ENCODE peak calls at places on chromosomes 11 and 22, in six cellular contexts. One of them, this sample, is unnamed.

GRCh38 chr11:130389315-130389935 is 39.0 kb downstream of the ADAMTS8 start:
- DNase-seq in A549: no peak
- DNase-seq in HepG2: no peak
- DNase-seq in H1: no peak
- DNase-seq in K562: no peak
- DNase-seq in endothelial cell of umbilical vein: no peak
- DNase-seq in this sample: no peak

GRCh38 chr11:15889972-15890371 is 466.4 kb downstream of the SOX6 start:
- DNase-seq in H1: no peak
- DNase-seq in A549: no peak
- DNase-seq in K562: no peak
- DNase-seq in HepG2: no peak
- DNase-seq in endothelial cell of umbilical vein: no peak
- DNase-seq in this sample: no peak

GRCh38 chr22:40597541-40598453 is 38.7 kb downstream of the MRTFA start:
- DNase-seq in K562: no peak
- DNase-seq in HepG2: no peak
- DNase-seq in A549: no peak
- DNase-seq in H1: no peak
- DNase-seq in endothelial cell of umbilical vein: no peak
- DNase-seq in this sample: no peak

GRCh38 chr11:28799316-28799715 is 691.1 kb downstream of the METTL15 start:
- DNase-seq in HepG2: no peak
- DNase-seq in K562: no peak
- DNase-seq in H1: no peak
- DNase-seq in A549: no peak
- DNase-seq in endothelial cell of umbilical vein: peak
- DNase-seq in this sample: no peak

GRCh38 chr11:113339909-113340569 is 25.7 kb downstream of the TTC12 start:
- DNase-seq in H1: no peak
- DNase-seq in K562: no peak
- DNase-seq in HepG2: no peak
- DNase-seq in A549: no peak
- DNase-seq in endothelial cell of umbilical vein: no peak
- DNase-seq in this sample: no peak

GRCh38 chr11:104127828-104128227 is 36.1 kb downstream of the PDGFD start:
- DNase-seq in endothelial cell of umbilical vein: no peak
- DNase-seq in A549: no peak
- DNase-seq in H1: no peak
- DNase-seq in HepG2: no peak
- DNase-seq in K562: no peak
- DNase-seq in this sample: no peak

GRCh38 chr11:60942970-60943565 is 8.9 kb downstream of the SLC15A3 start:
- DNase-seq in A549: no peak
- DNase-seq in HepG2: no peak
- DNase-seq in K562: no peak
- DNase-seq in H1: no peak
- DNase-seq in endothelial cell of umbilical vein: no peak
- DNase-seq in this sample: no peak

GRCh38 chr22:31891366-31892079 is 52.8 kb upstream of the YWHAH start:
- DNase-seq in A549: no peak
- DNase-seq in K562: peak
- DNase-seq in HepG2: no peak
- DNase-seq in endothelial cell of umbilical vein: no peak
- DNase-seq in H1: no peak
- DNase-seq in this sample: no peak

GRCh38 chr11:31995525-31996123 is 95.2 kb upstream of the RCN1 start:
- DNase-seq in K562: no peak
- DNase-seq in endothelial cell of umbilical vein: peak
- DNase-seq in H1: no peak
- DNase-seq in A549: no peak
- DNase-seq in HepG2: no peak
- DNase-seq in this sample: no peak

GRCh38 chr22:48353116-48353947 is 1474.3 kb downstream of the BRD1 start:
- DNase-seq in H1: no peak
- DNase-seq in endothelial cell of umbilical vein: no peak
- DNase-seq in HepG2: no peak
- DNase-seq in K562: no peak
- DNase-seq in A549: peak
- DNase-seq in this sample: no peak

GRCh38 chr22:21000987-21001600 is 824 bp downstream of the THAP7 start:
- DNase-seq in endothelial cell of umbilical vein: peak
- DNase-seq in H1: no peak
- DNase-seq in K562: peak
- DNase-seq in HepG2: no peak
- DNase-seq in A549: no peak
- DNase-seq in this sample: no peak

GRCh38 chr11:49303080-49303479 is 94.7 kb upstream of the FOLH1 start:
- DNase-seq in endothelial cell of umbilical vein: no peak
- DNase-seq in A549: no peak
- DNase-seq in H1: no peak
- DNase-seq in K562: no peak
- DNase-seq in HepG2: no peak
- DNase-seq in this sample: no peak

GRCh38 chr22:45226681-45227186 is 14.0 kb downstream of the KIAA0930 start:
- DNase-seq in A549: no peak
- DNase-seq in K562: no peak
- DNase-seq in H1: no peak
- DNase-seq in HepG2: no peak
- DNase-seq in endothelial cell of umbilical vein: no peak
- DNase-seq in this sample: no peak

GRCh38 chr11:124179311-124179710 is 3.8 kb upstream of the OR10D3 start:
- DNase-seq in K562: no peak
- DNase-seq in endothelial cell of umbilical vein: no peak
- DNase-seq in HepG2: no peak
- DNase-seq in A549: no peak
- DNase-seq in H1: no peak
- DNase-seq in this sample: no peak

GRCh38 chr11:10414659-10415058 is 40.4 kb upstream of the AMPD3 start:
- DNase-seq in A549: no peak
- DNase-seq in endothelial cell of umbilical vein: peak
- DNase-seq in H1: no peak
- DNase-seq in K562: peak
- DNase-seq in HepG2: no peak
- DNase-seq in this sample: no peak

GRCh38 chr11:126459691-126460404 is 104.4 kb downstream of the ST3GAL4 start:
- DNase-seq in endothelial cell of umbilical vein: no peak
- DNase-seq in A549: no peak
- DNase-seq in HepG2: no peak
- DNase-seq in H1: no peak
- DNase-seq in K562: no peak
- DNase-seq in this sample: no peak

GRCh38 chr11:16169541-16169940 is 186.8 kb downstream of the SOX6 start:
- DNase-seq in endothelial cell of umbilical vein: no peak
- DNase-seq in HepG2: no peak
- DNase-seq in A549: no peak
- DNase-seq in K562: no peak
- DNase-seq in H1: no peak
- DNase-seq in this sample: no peak

GRCh38 chr11:29432719-29433325 is 584.0 kb downstream of the KCNA4 start:
- DNase-seq in endothelial cell of umbilical vein: peak
- DNase-seq in H1: no peak
- DNase-seq in HepG2: peak
- DNase-seq in A549: peak
- DNase-seq in K562: peak
- DNase-seq in this sample: no peak

GRCh38 chr22:31616315-31616980 is 45.6 kb downstream of the PISD start:
- DNase-seq in A549: no peak
- DNase-seq in HepG2: peak
- DNase-seq in endothelial cell of umbilical vein: no peak
- DNase-seq in K562: no peak
- DNase-seq in H1: no peak
- DNase-seq in this sample: no peak

GRCh38 chr11:80155412-80156017 is 714.7 kb upstream of the TENM4 start:
- DNase-seq in H1: no peak
- DNase-seq in A549: peak
- DNase-seq in K562: peak
- DNase-seq in HepG2: peak
- DNase-seq in endothelial cell of umbilical vein: peak
- DNase-seq in this sample: no peak

GRCh38 chr11:29336727-29337212 is 680.1 kb downstream of the KCNA4 start:
- DNase-seq in endothelial cell of umbilical vein: no peak
- DNase-seq in HepG2: no peak
- DNase-seq in K562: no peak
- DNase-seq in H1: no peak
- DNase-seq in A549: no peak
- DNase-seq in this sample: no peak

GRCh38 chr11:45621541-45621940 is 43.9 kb downstream of the CHST1 start:
- DNase-seq in H1: no peak
- DNase-seq in endothelial cell of umbilical vein: no peak
- DNase-seq in HepG2: no peak
- DNase-seq in A549: no peak
- DNase-seq in K562: no peak
- DNase-seq in this sample: no peak

GRCh38 chr11:33582636-33583325 is 117.8 kb downstream of the C11orf91 start:
- DNase-seq in K562: no peak
- DNase-seq in endothelial cell of umbilical vein: no peak
- DNase-seq in HepG2: no peak
- DNase-seq in H1: no peak
- DNase-seq in A549: no peak
- DNase-seq in this sample: no peak

GRCh38 chr11:65391007-65391406 is 4.6 kb downstream of the FRMD8 start:
- DNase-seq in endothelial cell of umbilical vein: peak
- DNase-seq in A549: peak
- DNase-seq in K562: no peak
- DNase-seq in H1: no peak
- DNase-seq in HepG2: no peak
- DNase-seq in this sample: peak

GRCh38 chr11:111586305-111586915 is 15.8 kb upstream of the SIK2 start:
- DNase-seq in H1: no peak
- DNase-seq in endothelial cell of umbilical vein: peak
- DNase-seq in A549: no peak
- DNase-seq in K562: peak
- DNase-seq in HepG2: peak
- DNase-seq in this sample: no peak

GRCh38 chr11:1337647-1338007 is 28.2 kb upstream of the TOLLIP start:
- DNase-seq in H1: no peak
- DNase-seq in HepG2: no peak
- DNase-seq in K562: no peak
- DNase-seq in endothelial cell of umbilical vein: no peak
- DNase-seq in A549: no peak
- DNase-seq in this sample: no peak

GRCh38 chr11:130894322-130895025 is 21.8 kb downstream of the SNX19 start:
- DNase-seq in H1: peak
- DNase-seq in endothelial cell of umbilical vein: peak
- DNase-seq in HepG2: peak
- DNase-seq in K562: peak
- DNase-seq in A549: peak
- DNase-seq in this sample: peak

GRCh38 chr22:28103596-28103995 is 184.5 kb upstream of the PITPNB start:
- DNase-seq in H1: no peak
- DNase-seq in K562: no peak
- DNase-seq in endothelial cell of umbilical vein: no peak
- DNase-seq in A549: no peak
- DNase-seq in HepG2: no peak
- DNase-seq in this sample: no peak

DNA sequence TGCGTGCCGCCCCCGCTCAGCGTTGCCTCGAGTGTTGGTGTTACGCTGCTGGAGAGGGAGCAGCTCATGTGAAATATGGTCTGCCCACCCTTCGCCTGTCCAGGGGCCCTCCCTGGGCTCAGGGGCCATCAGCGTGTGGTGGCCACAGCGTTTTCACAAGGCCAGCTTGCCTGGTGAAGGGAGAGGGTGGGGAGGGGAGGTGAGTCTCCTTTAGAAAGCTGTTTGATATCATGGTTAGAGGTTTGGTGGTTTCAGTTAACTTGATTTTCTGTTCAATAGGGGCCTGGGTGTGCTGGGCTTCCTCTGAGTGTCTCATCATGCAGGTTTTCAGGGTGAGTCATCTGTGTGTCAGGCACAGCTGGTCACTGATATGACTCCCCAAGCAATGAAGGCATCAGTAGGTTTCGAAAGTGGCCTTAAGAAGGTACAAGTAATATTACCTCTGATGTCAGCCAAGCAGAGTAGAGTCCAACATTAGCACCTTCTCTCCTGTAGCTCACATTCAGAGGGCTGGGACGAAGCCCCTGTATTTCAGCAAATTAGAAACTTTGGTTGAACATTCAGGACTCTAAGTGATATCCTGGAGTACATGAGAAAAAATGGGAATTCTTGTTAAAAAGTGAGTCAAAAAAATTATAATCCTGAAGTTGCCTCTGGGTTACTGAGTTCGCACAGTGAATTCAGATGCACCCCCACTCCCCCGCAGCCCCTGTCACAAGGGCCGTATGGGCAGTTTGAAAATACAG is 172.5 kb downstream of the TBC1D22A start:
- DNase-seq in endothelial cell of umbilical vein: peak
- DNase-seq in K562: peak
- DNase-seq in A549: peak
- DNase-seq in H1: no peak
- DNase-seq in HepG2: peak
- DNase-seq in this sample: no peak
- TF ChIP-seq JUN in endothelial cell of umbilical vein: peak
- TF ChIP-seq JUN in K562: no peak
- TF ChIP-seq JUN in A549: no peak
- TF ChIP-seq JUN in H1: no peak
- TF ChIP-seq JUN in HepG2: no peak
- TF ChIP-seq JUN in this sample: no peak

DNA sequence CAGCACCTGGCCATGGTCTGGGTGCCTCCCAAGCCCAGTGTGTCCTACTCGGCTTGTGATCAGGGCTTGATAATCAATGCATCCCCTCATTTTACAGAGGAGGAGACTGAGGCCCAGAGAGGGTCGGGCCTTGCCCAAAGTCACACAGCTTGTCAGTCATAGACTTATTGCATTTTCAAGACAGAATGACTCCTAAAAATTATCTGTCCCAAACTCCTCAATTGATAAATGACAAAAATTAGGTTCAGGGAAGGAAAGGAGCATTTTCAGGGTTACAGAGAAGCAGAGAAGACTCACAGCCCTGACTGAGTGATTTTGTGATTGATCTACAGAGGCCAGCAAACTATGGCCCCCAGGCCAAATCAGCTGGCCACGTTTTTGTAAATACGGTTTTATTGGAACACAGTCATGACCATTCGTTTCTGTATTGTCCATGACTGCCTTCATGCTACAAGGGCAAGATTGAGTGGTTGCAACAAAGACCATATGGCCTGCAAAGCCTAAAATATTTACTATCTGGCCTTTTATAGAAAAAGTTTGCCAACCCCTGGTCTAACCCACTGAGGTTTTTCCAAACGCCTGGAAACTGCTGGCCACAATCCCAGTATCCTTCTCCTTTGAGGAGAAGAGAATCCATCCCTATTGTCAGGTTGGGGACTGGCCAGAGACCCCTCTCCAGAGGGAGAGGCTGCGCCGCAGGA is 35.1 kb upstream of the NAV2 start:
- DNase-seq in K562: no peak
- DNase-seq in H1: no peak
- DNase-seq in A549: no peak
- DNase-seq in HepG2: no peak
- DNase-seq in endothelial cell of umbilical vein: no peak
- DNase-seq in this sample: no peak
- TF ChIP-seq JUN in K562: no peak
- TF ChIP-seq JUN in H1: no peak
- TF ChIP-seq JUN in A549: no peak
- TF ChIP-seq JUN in HepG2: no peak
- TF ChIP-seq JUN in endothelial cell of umbilical vein: no peak
- TF ChIP-seq JUN in this sample: no peak

GRCh38 chr11:72631806-72632731 is 42.2 kb downstream of the PDE2A start:
- DNase-seq in endothelial cell of umbilical vein: peak
- DNase-seq in HepG2: no peak
- DNase-seq in A549: no peak
- DNase-seq in K562: peak
- DNase-seq in H1: no peak
- DNase-seq in this sample: no peak
- TF ChIP-seq JUN in endothelial cell of umbilical vein: peak
- TF ChIP-seq JUN in HepG2: no peak
- TF ChIP-seq JUN in A549: no peak
- TF ChIP-seq JUN in K562: no peak
- TF ChIP-seq JUN in H1: no peak
- TF ChIP-seq JUN in this sample: no peak

GRCh38 chr11:102318469-102318868 is 1.2 kb downstream of the BIRC3 start:
- DNase-seq in K562: no peak
- DNase-seq in A549: peak
- DNase-seq in HepG2: no peak
- DNase-seq in endothelial cell of umbilical vein: no peak
- DNase-seq in H1: no peak
- DNase-seq in this sample: no peak
- TF ChIP-seq JUN in K562: no peak
- TF ChIP-seq JUN in A549: no peak
- TF ChIP-seq JUN in HepG2: no peak
- TF ChIP-seq JUN in endothelial cell of umbilical vein: no peak
- TF ChIP-seq JUN in H1: no peak
- TF ChIP-seq JUN in this sample: no peak

This sample was measured in WTC11.